ENCODE peak calls at places on chromosome 1, in six cellular contexts. C is tibial nerve, W is tibial artery, I is kidney, X is lower lobe of right lung, K is K562. M is an unnamed sample.

GRCh38 chr1:3305156-3305555 is 149.3 kb upstream of the ARHGEF16 start:
- DNase-seq in C (no peak), W (no peak), X (no peak), I (no peak), K (no peak), M (no peak)

GRCh38 chr1:184881941-184882648 is 92.2 kb downstream of the NIBAN1 start:
- DNase-seq in X (no peak), K (no peak), C (no peak), I (no peak), W (no peak), M (no peak)

GRCh38 chr1:149942207-149942606 is 5.5 kb upstream of the MTMR11 start:
- DNase-seq in I (no peak), W (no peak), X (no peak), K (peak; percentile 66), C (no peak), M (no peak)

GRCh38 chr1:205545991-205546390 is 41.5 kb downstream of the CDK18 start:
- DNase-seq in X (no peak), W (peak; percentile 55), K (no peak), C (no peak), I (no peak), M (peak; percentile 47)

GRCh38 chr1:11898831-11899467 is 27.3 kb downstream of the KIAA2013 start:
- DNase-seq in I (no peak), X (no peak), C (no peak), W (no peak), K (no peak), M (no peak)

GRCh38 chr1:200891774-200892157 is 2.9 kb upstream of the INAVA start:
- DNase-seq in X (no peak), W (no peak), C (no peak), K (no peak), I (no peak), M (no peak)

GRCh38 chr1:82517586-82517985 is 716.9 kb downstream of the ADGRL2 start:
- DNase-seq in W (peak; percentile 67), C (peak; percentile 40), K (no peak), X (no peak), I (peak; percentile 82), M (peak; percentile 75)

GRCh38 chr1:46017876-46018503 is 114.4 kb downstream of the PIK3R3 start:
- DNase-seq in X (no peak), C (no peak), W (no peak), I (no peak), K (no peak), M (no peak)

GRCh38 chr1:219900201-219900600 is 28.2 kb downstream of the SLC30A10 start:
- DNase-seq in K (no peak), W (no peak), C (no peak), I (no peak), X (no peak), M (no peak)

GRCh38 chr1:51988254-51988653 is 2.2 kb downstream of the RAB3B start:
- DNase-seq in I (no peak), K (no peak), W (no peak), C (no peak), X (no peak), M (no peak)

GRCh38 chr1:93483606-93484005 is 35.7 kb downstream of the FNBP1L start:
- DNase-seq in I (no peak), X (no peak), K (no peak), C (no peak), W (no peak), M (no peak)

GRCh38 chr1:247500725-247501348 is 35.4 kb downstream of the OR2C3 start:
- DNase-seq in K (no peak), C (no peak), W (no peak), I (no peak), X (no peak), M (no peak)

GRCh38 chr1:154328318-154329151 is 3.2 kb downstream of the ATP8B2 start:
- DNase-seq in W (peak; percentile 97), I (peak; percentile 96), C (peak; percentile 82), K (no peak), X (peak; percentile 92), M (peak; percentile 85)

GRCh38 chr1:160080381-160081100 is 797 bp upstream of the KCNJ9 start:
- DNase-seq in W (no peak), C (no peak), I (peak; percentile 14), K (no peak), X (no peak), M (no peak)

GRCh38 chr1:108746382-108747127 is at the start of gene STXBP3:
- DNase-seq in W (peak; percentile 99), C (peak; percentile 99), I (peak; percentile 100), X (peak; percentile 99), K (peak; percentile 99), M (peak; percentile 99)

GRCh38 chr1:199038188-199038587 is 399.3 kb downstream of the PTPRC start:
- DNase-seq in K (no peak), C (no peak), X (no peak), I (no peak), W (no peak), M (no peak)

GRCh38 chr1:239858058-239858457 is 233.6 kb upstream of the FMN2 start:
- DNase-seq in I (no peak), K (no peak), C (no peak), X (no peak), W (no peak), M (no peak)

GRCh38 chr1:22166439-22166838 is 23.5 kb upstream of the WNT4 start:
- DNase-seq in I (no peak), K (no peak), C (no peak), X (no peak), W (no peak), M (no peak)

GRCh38 chr1:168136709-168137514 is at the start of gene GPR161:
- DNase-seq in C (peak; percentile 27), X (peak; percentile 60), W (peak; percentile 70), I (peak; percentile 79), K (peak; percentile 88), M (no peak)

GRCh38 chr1:193104496-193104905 is 713 bp downstream of the GLRX2 start:
- DNase-seq in I (peak; percentile 76), K (peak; percentile 49), W (peak; percentile 71), X (peak; percentile 75), C (no peak), M (no peak)

GRCh38 chr1:79074975-79075374 is 68.4 kb upstream of the ADGRL4 start:
- DNase-seq in C (no peak), X (no peak), W (no peak), I (no peak), K (no peak), M (no peak)

GRCh38 chr1:32702599-32703478 is at the start of gene SYNC:
- DNase-seq in X (peak; percentile 81), C (peak; percentile 53), I (peak; percentile 82), K (peak; percentile 98), W (peak; percentile 89), M (no peak)

GRCh38 chr1:114771992-114772391 is 8.5 kb downstream of the SIKE1 start:
- DNase-seq in I (no peak), W (no peak), C (no peak), K (no peak), X (no peak), M (no peak)

GRCh38 chr1:67404212-67404620 is 26.0 kb downstream of the SERBP1 start:
- DNase-seq in K (no peak), X (no peak), W (no peak), C (no peak), I (no peak), M (no peak)

GRCh38 chr1:155977607-155978324 is 581 bp downstream of the ARHGEF2 start:
- DNase-seq in K (peak; percentile 86), I (peak; percentile 89), W (peak; percentile 77), X (no peak), C (no peak), M (no peak)

GRCh38 chr1:230970432-230970831 is 8.2 kb downstream of the TTC13 start:
- DNase-seq in X (no peak), C (no peak), W (no peak), I (no peak), K (no peak), M (no peak)

GRCh38 chr1:157523774-157524501 is 28.4 kb downstream of the FCRL5 start:
- DNase-seq in K (no peak), C (no peak), I (no peak), W (no peak), X (no peak), M (no peak)

GRCh38 chr1:10716840-10717239 is 79.6 kb downstream of the CASZ1 start:
- DNase-seq in I (no peak), X (no peak), K (no peak), C (no peak), W (no peak), M (no peak)

DNA sequence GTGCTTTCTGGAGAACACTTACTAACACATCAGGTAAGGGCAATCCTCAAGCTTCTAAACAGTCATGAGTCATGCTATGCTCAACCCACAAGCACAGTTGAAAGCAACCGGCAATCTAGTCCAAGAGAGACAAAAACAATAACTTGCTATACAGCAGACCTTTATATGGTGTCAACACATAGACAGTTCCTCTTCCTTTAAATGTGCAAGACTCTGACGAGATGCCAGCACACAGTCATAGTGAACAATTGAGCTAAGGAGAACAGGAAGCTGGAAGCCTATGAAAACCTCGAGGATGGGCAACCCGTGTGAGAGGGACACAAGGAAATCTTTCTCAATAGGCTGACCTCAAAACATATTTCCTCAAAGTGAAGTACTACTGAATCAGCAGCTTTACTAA is 5.3 kb downstream of the ADIPOR1 start:
- DNase-seq in C (peak; percentile 23), W (no peak), I (no peak), K (no peak), X (peak; percentile 58), M (peak; percentile 68)
- H3K4me1 ChIP-seq in C (peaks cover 12% of the 10 kb centered on the region), W (peaks cover 15% of the 10 kb centered on the region), I (peaks cover 4% of the 10 kb centered on the region), K (peaks cover 27% of the 10 kb centered on the region), X (peaks cover 61% of the 10 kb centered on the region), M (no peaks in the 10 kb centered on the region)

GRCh38 chr1:197339092-197339836 is 71.2 kb downstream of the CRB1 start:
- DNase-seq in X (no peak), C (no peak), I (no peak), K (no peak), W (no peak), M (no peak)

GRCh38 chr1:197342044-197342565 is 74.1 kb downstream of the CRB1 start:
- DNase-seq in K (no peak), C (no peak), I (no peak), W (no peak), X (no peak), M (no peak)

GRCh38 chr1:197341626-197342025 is 73.6 kb downstream of the CRB1 start:
- DNase-seq in W (no peak), K (no peak), C (no peak), X (no peak), I (no peak), M (no peak)

GRCh38 chr1:197343663-197344273 is 75.7 kb downstream of the CRB1 start:
- DNase-seq in X (no peak), C (no peak), W (no peak), I (no peak), K (no peak), M (no peak)
- H3K4me3 ChIP-seq in X (no peak overlapping the region), C (no peak overlapping the region), W (no peak overlapping the region), I (no peak overlapping the region), K (no peak overlapping the region), M (no peak overlapping the region)

GRCh38 chr1:83934550-83934949 is 64.4 kb downstream of the TTLL7 start:
- DNase-seq in X (no peak), K (no peak), I (no peak), W (no peak), C (no peak), M (no peak)
- H3K4me1 ChIP-seq in X (no peaks in the 10 kb centered on the region), K (peaks cover 7% of the 10 kb centered on the region), I (no peaks in the 10 kb centered on the region), W (no peaks in the 10 kb centered on the region), C (no peaks in the 10 kb centered on the region), M (no peaks in the 10 kb centered on the region)

DNA sequence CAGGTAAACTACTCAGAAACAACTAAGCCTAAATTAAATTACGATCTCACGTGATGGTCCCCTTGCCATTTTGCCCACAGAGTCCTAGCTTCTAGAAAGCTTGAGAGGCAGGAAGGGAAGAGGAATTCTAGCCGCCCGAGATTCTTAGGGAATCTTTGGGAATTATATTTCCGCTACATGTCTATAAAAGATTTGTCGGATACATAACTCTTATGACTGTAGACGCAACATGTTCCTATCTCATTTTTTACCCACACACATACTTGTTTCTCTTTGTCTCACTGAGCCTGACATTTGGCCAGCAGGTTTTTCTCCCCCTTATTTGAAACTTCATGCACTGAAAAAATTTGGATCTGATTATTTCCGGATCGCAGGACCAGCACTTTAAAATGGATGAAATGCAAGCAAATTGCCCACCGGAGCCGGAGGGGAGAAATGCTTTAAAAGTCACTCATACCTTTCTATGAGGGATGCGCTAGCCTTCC is 5.5 kb downstream of the GLIS1 start:
- DNase-seq in I (no peak), K (no peak), X (no peak), C (no peak), W (no peak), M (no peak)
- H3K4me3 ChIP-seq in I (no peak overlapping the region), K (no peak overlapping the region), X (no peak overlapping the region), C (no peak overlapping the region), W (no peak overlapping the region), M (no peak overlapping the region)